ENCODE peak calls at places on chromosome 5, in four cellular contexts. V is cardiac muscle cell, P is body of pancreas, L is astrocyte of the cerebellum. W is an unnamed sample.

GRCh38 chr5:63573402-63573801 is 388.8 kb downstream of the HTR1A start:
- DNase-seq in P (no peak), L (no peak), V (no peak), W (no peak)

GRCh38 chr5:1479581-1480188 is 34.4 kb upstream of the SLC6A3 start:
- DNase-seq in P (peak), L (no peak), V (peak), W (peak)

GRCh38 chr5:60487885-60488425 is 212.0 kb downstream of the DEPDC1B start:
- DNase-seq in V (no peak), L (no peak), P (peak), W (no peak)

GRCh38 chr5:149459891-149460290 is 80.8 kb upstream of the IL17B start:
- DNase-seq in P (no peak), L (no peak), V (no peak), W (no peak)

GRCh38 chr5:126309860-126310259 is 113.3 kb upstream of the GRAMD2B start:
- DNase-seq in L (no peak), V (no peak), P (no peak), W (no peak)

GRCh38 chr5:124453221-124454032 is 293.0 kb downstream of the ZNF608 start:
- DNase-seq in L (peak), P (no peak), V (no peak), W (no peak)

GRCh38 chr5:29005386-29005785 is 1967.0 kb upstream of the CDH9 start:
- DNase-seq in P (no peak), L (no peak), V (peak), W (no peak)

GRCh38 chr5:135138116-135138850 is 104.3 kb upstream of the PITX1 start:
- DNase-seq in P (no peak), V (no peak), L (no peak), W (no peak)

GRCh38 chr5:137822158-137822764 is 45.4 kb upstream of the MYOT start:
- DNase-seq in P (peak), L (peak), V (peak), W (no peak)
- TF ChIP-seq CTCF in P (peak), L (peak), V (peak), W (peak)

GRCh38 chr5:23305055-23305454 is 202.4 kb upstream of the PRDM9 start:
- DNase-seq in L (no peak), V (no peak), P (no peak), W (no peak)
- H3K4me3 ChIP-seq in L (no peak), V (no peak), P (no peak), W (no peak)

GRCh38 chr5:115944501-115944900 is 17.8 kb upstream of the LVRN start:
- DNase-seq in L (no peak), V (no peak), P (no peak), W (no peak)

GRCh38 chr5:115934388-115934974 is 27.8 kb upstream of the LVRN start:
- DNase-seq in P (no peak), V (no peak), L (no peak), W (no peak)

GRCh38 chr5:115936031-115936430 is 26.2 kb upstream of the LVRN start:
- DNase-seq in P (no peak), L (no peak), V (no peak), W (no peak)

DNA sequence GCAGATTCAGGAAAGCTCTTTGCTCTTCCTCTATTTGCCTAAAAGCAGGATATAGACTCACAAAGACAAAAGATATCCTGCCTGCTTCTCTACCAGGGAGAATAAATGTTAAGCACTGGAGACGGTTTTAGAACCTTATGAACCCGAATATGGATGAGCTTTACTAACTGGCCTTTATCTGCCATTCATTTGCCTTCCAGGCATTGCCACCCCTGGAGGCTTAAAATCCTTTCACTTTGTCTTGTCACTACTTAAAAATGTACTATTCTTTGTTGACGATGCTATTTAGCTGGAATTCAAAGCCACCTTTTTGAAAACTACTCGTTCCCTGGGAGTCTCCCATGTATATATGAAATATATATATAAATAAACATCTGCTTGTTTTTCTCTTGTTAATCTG is 23.2 kb upstream of the LVRN start:
- DNase-seq in V (no peak), P (no peak), L (no peak), W (no peak)
- TF ChIP-seq CTCF in V (no peak), P (no peak), L (no peak), W (no peak)

GRCh38 chr5:55700745-55701144 is 11.4 kb downstream of the SLC38A9 start:
- DNase-seq in P (no peak), L (no peak), V (no peak), W (no peak)
- H3K4me3 ChIP-seq in P (no peak), L (no peak), V (no peak), W (no peak)

GRCh38 chr5:167725741-167726140 is 565.7 kb upstream of the WWC1 start:
- DNase-seq in P (no peak), L (no peak), V (no peak), W (no peak)

GRCh38 chr5:167723254-167723871 is 568.1 kb upstream of the WWC1 start:
- DNase-seq in V (peak), L (peak), P (peak), W (no peak)

GRCh38 chr5:167720201-167720600 is 571.2 kb upstream of the WWC1 start:
- DNase-seq in V (no peak), L (no peak), P (no peak), W (no peak)

GRCh38 chr5:167720676-167721260 is 570.7 kb upstream of the WWC1 start:
- DNase-seq in V (no peak), L (no peak), P (no peak), W (peak)

GRCh38 chr5:167721926-167722440 is 569.5 kb upstream of the WWC1 start:
- DNase-seq in L (no peak), P (no peak), V (no peak), W (no peak)
- TF ChIP-seq CTCF in L (no peak), P (no peak), V (no peak), W (no peak)

GRCh38 chr5:174398171-174398570 is 326.2 kb upstream of the MSX2 start:
- DNase-seq in P (no peak), V (no peak), L (no peak), W (no peak)

GRCh38 chr5:174397206-174397605 is 327.2 kb upstream of the MSX2 start:
- DNase-seq in P (no peak), V (no peak), L (no peak), W (no peak)

GRCh38 chr5:174401793-174402192 is 322.6 kb upstream of the MSX2 start:
- DNase-seq in P (no peak), L (no peak), V (no peak), W (no peak)

GRCh38 chr5:174396541-174396940 is 327.8 kb upstream of the MSX2 start:
- DNase-seq in V (no peak), L (no peak), P (no peak), W (no peak)

GRCh38 chr5:174399411-174399810 is 325.0 kb upstream of the MSX2 start:
- DNase-seq in L (no peak), P (no peak), V (no peak), W (no peak)
- H3K4me3 ChIP-seq in L (no peak), P (no peak), V (no peak), W (no peak)

GRCh38 chr5:116237917-116238502 is 153.2 kb downstream of the COMMD10 start:
- DNase-seq in V (no peak), L (no peak), P (no peak), W (no peak)
- TF ChIP-seq CTCF in V (peak), L (peak), P (no peak), W (no peak)

DNA sequence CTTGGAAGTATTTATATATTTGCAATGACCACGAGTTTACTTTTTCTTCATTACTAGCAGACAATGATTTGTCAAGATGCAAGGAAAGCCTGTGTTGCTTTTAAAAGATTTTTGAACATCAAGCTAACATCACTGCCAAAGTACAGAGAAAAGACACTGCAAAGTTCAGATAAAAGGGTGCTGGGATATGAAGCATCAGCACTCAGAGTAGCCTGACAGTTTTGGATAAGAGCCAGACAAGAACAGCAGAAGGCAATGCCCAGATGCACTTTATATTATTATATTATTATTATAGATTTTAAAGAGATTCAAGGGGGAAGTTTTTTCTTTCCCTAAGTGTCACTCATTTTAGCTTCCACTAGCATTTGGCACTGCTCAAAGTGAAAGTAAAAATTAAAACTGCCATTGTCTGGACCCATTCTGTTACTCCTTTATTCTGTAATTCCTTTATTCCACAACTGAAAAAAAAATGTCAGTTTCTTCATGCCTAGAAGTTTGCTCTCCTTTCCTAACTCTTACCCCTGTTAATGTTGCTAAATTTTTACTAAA is 240.6 kb downstream of the EFNA5 start:
- DNase-seq in P (no peak), V (peak), L (no peak), W (no peak)
- H3K4me3 ChIP-seq in P (no peak), V (no peak), L (no peak), W (no peak)

DNA sequence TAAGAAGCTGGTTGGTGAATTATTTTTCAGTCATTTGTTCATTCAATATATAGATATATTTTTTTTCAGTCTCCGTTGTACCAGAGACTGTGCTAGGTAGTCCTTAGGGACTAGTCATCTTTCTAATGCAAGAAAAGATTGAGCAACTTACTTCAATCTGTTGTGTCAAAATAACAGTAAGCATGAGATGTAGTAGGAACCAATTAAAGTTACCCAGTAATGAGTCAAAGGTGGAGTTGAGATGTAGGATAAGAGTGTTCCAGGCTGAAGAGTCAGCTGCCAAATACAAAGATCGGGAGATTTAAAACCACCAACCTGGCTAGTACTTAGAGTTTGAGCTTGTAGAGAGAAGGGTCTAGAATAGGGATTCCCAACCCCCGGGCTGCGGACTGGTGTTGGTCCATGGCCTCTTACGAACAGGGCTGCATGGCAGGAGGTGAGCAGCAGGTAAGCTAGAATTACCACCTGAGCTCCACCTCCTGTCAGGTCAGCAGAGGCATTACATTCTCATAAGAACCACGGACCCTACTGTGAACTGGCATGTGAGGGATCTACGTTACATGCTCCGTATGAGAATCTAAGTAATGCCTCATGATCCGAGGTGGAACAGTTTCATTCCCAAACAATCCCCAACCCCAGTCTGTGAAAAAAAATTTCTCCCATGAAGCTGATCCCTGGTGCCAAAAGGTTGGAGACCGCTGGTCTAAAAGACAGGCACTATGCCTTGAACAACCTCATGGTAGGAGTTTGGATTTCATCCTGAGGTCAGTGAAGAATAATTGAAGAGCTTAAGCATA is 1241.5 kb upstream of the WWC1 start:
- DNase-seq in P (no peak), V (no peak), L (no peak), W (no peak)
- TF ChIP-seq CTCF in P (no peak), V (no peak), L (no peak), W (no peak)